ENCODE peak calls at places on chromosomes 5 and 9, in ten cellular contexts. M is psoas muscle; E is adrenal gland; J is AG10803; Y is skeletal muscle cell; I is CD8-positive, alpha-beta memory T cell; F is upper lobe of right lung; S is Peyer's patch; Q is stomach; V is heart right ventricle. Z is an unnamed sample.
A peak's percentile ranks its signal among the peaks of the same experiment; 100 is the strongest.

GRCh38 chr9:112443636-112444035 is 43.0 kb upstream of the KIAA1958 start:
- DNase-seq in M (no peak), E (no peak), J (no peak), Y (no peak), I (no peak), F (no peak), S (no peak), Q (no peak), V (no peak), Z (no peak)

GRCh38 chr9:126615251-126615790 is 1.6 kb downstream of the LMX1B start:
- DNase-seq in M (peak; percentile 51), E (no peak), J (peak; percentile 9), Y (no peak), I (peak; percentile 19), F (peak; percentile 66), S (no peak), Q (peak; percentile 47), V (peak; percentile 38), Z (no peak)

GRCh38 chr5:153168226-153168625 is 322.2 kb upstream of the GRIA1 start:
- DNase-seq in M (no peak), E (no peak), J (no peak), Y (no peak), I (no peak), F (no peak), S (no peak), Q (no peak), V (no peak), Z (no peak)

GRCh38 chr5:124824637-124825158 is 78.3 kb upstream of the ZNF608 start:
- DNase-seq in M (no peak), E (no peak), J (peak; percentile 13), Y (peak; percentile 82), I (no peak), F (no peak), S (no peak), Q (no peak), V (no peak), Z (no peak)

GRCh38 chr5:58259685-58260152 is 200.2 kb downstream of the PLK2 start:
- DNase-seq in M (no peak), E (no peak), J (peak; percentile 82), Y (peak; percentile 89), I (no peak), F (no peak), S (no peak), Q (no peak), V (no peak), Z (peak; percentile 42)

GRCh38 chr5:109880907-109881685 is 191.4 kb downstream of the MAN2A1 start:
- DNase-seq in M (no peak), E (no peak), J (no peak), Y (no peak), I (no peak), F (no peak), S (no peak), Q (no peak), V (no peak), Z (peak; percentile 64)

GRCh38 chr5:474826-475661 is 32.1 kb downstream of the EXOC3 start:
- DNase-seq in M (peak; percentile 30), E (no peak), J (peak; percentile 9), Y (no peak), I (no peak), F (peak; percentile 68), S (no peak), Q (no peak), V (peak; percentile 15), Z (no peak)

GRCh38 chr5:171957591-171958251 is 48.7 kb downstream of the FBXW11 start:
- DNase-seq in M (no peak), E (peak; percentile 85), J (no peak), Y (no peak), I (peak; percentile 61), F (no peak), S (no peak), Q (no peak), V (no peak), Z (no peak)

GRCh38 chr9:91727316-91727861 is 222.6 kb downstream of the ROR2 start:
- DNase-seq in M (no peak), E (peak; percentile 64), J (peak; percentile 43), Y (no peak), I (peak; percentile 11), F (no peak), S (peak; percentile 14), Q (no peak), V (no peak), Z (no peak)

GRCh38 chr5:94849821-94850736 is 231.6 kb downstream of the SLF1 start:
- DNase-seq in M (no peak), E (no peak), J (peak; percentile 68), Y (peak; percentile 41), I (peak; percentile 45), F (no peak), S (no peak), Q (no peak), V (no peak), Z (peak; percentile 44)

GRCh38 chr5:147381555-147381954 is 128.3 kb downstream of the DPYSL3 start:
- DNase-seq in M (no peak), E (no peak), J (no peak), Y (no peak), I (no peak), F (no peak), S (no peak), Q (no peak), V (no peak), Z (no peak)

GRCh38 chr5:147377685-147378084 is 132.2 kb downstream of the DPYSL3 start:
- DNase-seq in M (no peak), E (no peak), J (no peak), Y (no peak), I (no peak), F (no peak), S (no peak), Q (no peak), V (no peak), Z (no peak)

GRCh38 chr5:147384346-147385193 is 125.3 kb downstream of the DPYSL3 start:
- DNase-seq in M (no peak), E (no peak), J (no peak), Y (no peak), I (no peak), F (no peak), S (no peak), Q (no peak), V (no peak), Z (peak; percentile 43)

GRCh38 chr5:147387109-147387508 is 122.8 kb downstream of the DPYSL3 start:
- DNase-seq in M (no peak), E (no peak), J (no peak), Y (no peak), I (no peak), F (no peak), S (no peak), Q (no peak), V (no peak), Z (no peak)

DNA sequence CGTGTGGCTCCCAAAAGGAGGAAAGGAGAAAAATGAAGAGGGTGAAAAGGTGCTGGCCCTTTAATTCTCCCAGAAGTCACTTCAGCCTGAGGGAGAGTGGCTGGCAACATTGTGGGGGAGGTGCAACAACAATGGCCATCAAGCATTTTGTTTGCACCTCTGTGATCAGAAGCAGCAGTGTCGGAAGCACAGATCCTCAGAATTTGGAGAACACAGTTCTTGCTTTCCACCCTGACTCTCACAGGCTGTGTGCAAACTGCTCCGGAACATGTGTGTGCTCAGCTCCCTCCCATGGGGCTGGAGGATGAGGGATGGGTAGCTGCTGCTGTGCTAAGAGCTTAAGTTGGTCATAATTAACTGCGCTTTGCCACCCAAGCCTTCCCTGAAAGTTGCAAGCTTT is 127.1 kb downstream of the DPYSL3 start:
- DNase-seq in M (no peak), E (no peak), J (peak; percentile 31), Y (no peak), I (no peak), F (no peak), S (no peak), Q (no peak), V (no peak), Z (peak; percentile 46)
- H3K4me3 ChIP-seq in M (peak overlapping the region; percentile 29), E (no peak overlapping the region), J (peak overlapping the region; percentile 70), Y (peak overlapping the region; percentile 14), I (no peak overlapping the region), F (peak overlapping the region; percentile 16), S (peak overlapping the region; percentile 32), Q (no peak overlapping the region), V (no peak overlapping the region), Z (peak overlapping the region; percentile 62)

GRCh38 chr9:129258823-129259301 is 80.8 kb upstream of the IER5L start:
- DNase-seq in M (no peak), E (no peak), J (no peak), Y (no peak), I (peak; percentile 26), F (peak; percentile 57), S (no peak), Q (no peak), V (no peak), Z (no peak)
- H3K4me3 ChIP-seq in M (peak overlapping the region; percentile 39), E (peak overlapping the region; percentile 49), J (peak overlapping the region; percentile 45), Y (peak overlapping the region; percentile 43), I (peak overlapping the region; percentile 52), F (peak overlapping the region; percentile 35), S (peak overlapping the region; percentile 29), Q (peak overlapping the region; percentile 25), V (no peak overlapping the region), Z (no peak overlapping the region)

GRCh38 chr9:137613259-137613658 is 5.5 kb upstream of the EHMT1 start:
- DNase-seq in M (no peak), E (no peak), J (no peak), Y (no peak), I (no peak), F (no peak), S (no peak), Q (no peak), V (no peak), Z (no peak)

GRCh38 chr9:137610944-137611343 is 5.5 kb downstream of the ARRDC1 start:
- DNase-seq in M (no peak), E (no peak), J (no peak), Y (no peak), I (no peak), F (no peak), S (no peak), Q (no peak), V (no peak), Z (no peak)

GRCh38 chr9:137613738-137614523 is 4.9 kb upstream of the EHMT1 start:
- DNase-seq in M (no peak), E (no peak), J (no peak), Y (no peak), I (no peak), F (no peak), S (no peak), Q (no peak), V (no peak), Z (no peak)

GRCh38 chr9:137612741-137613142 is 6.1 kb upstream of the EHMT1 start:
- DNase-seq in M (no peak), E (no peak), J (no peak), Y (no peak), I (no peak), F (no peak), S (no peak), Q (no peak), V (no peak), Z (no peak)

GRCh38 chr9:137611623-137612609 is 6.4 kb downstream of the ARRDC1 start:
- DNase-seq in M (peak; percentile 52), E (no peak), J (peak; percentile 76), Y (no peak), I (no peak), F (peak; percentile 95), S (no peak), Q (peak; percentile 97), V (no peak), Z (peak; percentile 43)
- H3K4me3 ChIP-seq in M (no peak overlapping the region), E (no peak overlapping the region), J (no peak overlapping the region), Y (no peak overlapping the region), I (no peak overlapping the region), F (no peak overlapping the region), S (peak overlapping the region; percentile 30), Q (no peak overlapping the region), V (no peak overlapping the region), Z (no peak overlapping the region)

GRCh38 chr5:82312373-82312856 is 34.3 kb upstream of the RPS23 start:
- DNase-seq in M (peak; percentile 46), E (peak; percentile 83), J (peak; percentile 84), Y (no peak), I (no peak), F (no peak), S (no peak), Q (no peak), V (peak; percentile 54), Z (peak; percentile 63)
- H3K4me3 ChIP-seq in M (no peak overlapping the region), E (no peak overlapping the region), J (no peak overlapping the region), Y (no peak overlapping the region), I (no peak overlapping the region), F (no peak overlapping the region), S (no peak overlapping the region), Q (no peak overlapping the region), V (no peak overlapping the region), Z (no peak overlapping the region)

Z was measured in SJCRH30.